ENCODE peak calls at places on chromosomes 6 and 20, in seven cellular contexts. One of them, this sample, is unnamed.

GRCh38 chr20:22579711-22580697 is 4.4 kb downstream of the FOXA2 start:
- DNase-seq in GM12865: no peak
- DNase-seq in AG04450: no peak
- DNase-seq in RWPE1: no peak
- DNase-seq in H9: peak
- DNase-seq in mammary epithelial cell: no peak
- DNase-seq in GM10248: no peak
- DNase-seq in this sample: no peak

GRCh38 chr20:22502731-22503191 is 81.6 kb downstream of the FOXA2 start:
- DNase-seq in H9: no peak
- DNase-seq in RWPE1: no peak
- DNase-seq in mammary epithelial cell: no peak
- DNase-seq in AG04450: no peak
- DNase-seq in GM10248: no peak
- DNase-seq in GM12865: no peak
- DNase-seq in this sample: no peak

GRCh38 chr6:108484016-108484415 is 76.7 kb upstream of the FOXO3 start:
- DNase-seq in GM12865: no peak
- DNase-seq in AG04450: no peak
- DNase-seq in RWPE1: no peak
- DNase-seq in H9: no peak
- DNase-seq in GM10248: no peak
- DNase-seq in mammary epithelial cell: no peak
- DNase-seq in this sample: no peak

GRCh38 chr20:24296477-24297380 is 172.7 kb upstream of the SYNDIG1 start:
- DNase-seq in RWPE1: no peak
- DNase-seq in mammary epithelial cell: peak
- DNase-seq in H9: no peak
- DNase-seq in GM10248: no peak
- DNase-seq in GM12865: no peak
- DNase-seq in AG04450: no peak
- DNase-seq in this sample: no peak

GRCh38 chr6:37201726-37202125 is 31.8 kb downstream of the PIM1 start:
- DNase-seq in RWPE1: no peak
- DNase-seq in GM10248: no peak
- DNase-seq in AG04450: no peak
- DNase-seq in H9: no peak
- DNase-seq in mammary epithelial cell: no peak
- DNase-seq in GM12865: no peak
- DNase-seq in this sample: no peak

GRCh38 chr20:18223399-18223798 is 64.9 kb upstream of the ZNF133 start:
- DNase-seq in RWPE1: no peak
- DNase-seq in AG04450: no peak
- DNase-seq in H9: no peak
- DNase-seq in mammary epithelial cell: peak
- DNase-seq in GM12865: no peak
- DNase-seq in GM10248: no peak
- DNase-seq in this sample: no peak

GRCh38 chr6:150409576-150410066 is 40.8 kb downstream of the IYD start:
- DNase-seq in GM10248: no peak
- DNase-seq in mammary epithelial cell: no peak
- DNase-seq in GM12865: peak
- DNase-seq in H9: no peak
- DNase-seq in AG04450: no peak
- DNase-seq in RWPE1: no peak
- DNase-seq in this sample: no peak

GRCh38 chr20:31473331-31474096 is 1.4 kb downstream of the DEFB124 start:
- DNase-seq in H9: no peak
- DNase-seq in GM10248: no peak
- DNase-seq in RWPE1: no peak
- DNase-seq in AG04450: no peak
- DNase-seq in mammary epithelial cell: no peak
- DNase-seq in GM12865: no peak
- DNase-seq in this sample: no peak

GRCh38 chr6:129844118-129844891 is 16.8 kb downstream of the TMEM244 start:
- DNase-seq in GM12865: no peak
- DNase-seq in AG04450: no peak
- DNase-seq in RWPE1: peak
- DNase-seq in GM10248: no peak
- DNase-seq in mammary epithelial cell: peak
- DNase-seq in H9: peak
- DNase-seq in this sample: no peak

GRCh38 chr20:22492497-22492896 is 91.9 kb downstream of the FOXA2 start:
- DNase-seq in GM12865: no peak
- DNase-seq in mammary epithelial cell: no peak
- DNase-seq in GM10248: no peak
- DNase-seq in RWPE1: no peak
- DNase-seq in AG04450: no peak
- DNase-seq in H9: no peak
- DNase-seq in this sample: no peak

GRCh38 chr20:17502105-17502504 is 29.1 kb downstream of the BFSP1 start:
- DNase-seq in H9: no peak
- DNase-seq in RWPE1: no peak
- DNase-seq in mammary epithelial cell: no peak
- DNase-seq in AG04450: no peak
- DNase-seq in GM10248: no peak
- DNase-seq in GM12865: no peak
- DNase-seq in this sample: no peak

GRCh38 chr6:160057080-160057479 is 64.5 kb upstream of the SLC22A1 start:
- DNase-seq in GM12865: no peak
- DNase-seq in RWPE1: no peak
- DNase-seq in GM10248: no peak
- DNase-seq in AG04450: no peak
- DNase-seq in H9: no peak
- DNase-seq in mammary epithelial cell: no peak
- DNase-seq in this sample: no peak

GRCh38 chr6:136412410-136412809 is 122.8 kb upstream of the BCLAF1 start:
- DNase-seq in RWPE1: no peak
- DNase-seq in H9: no peak
- DNase-seq in AG04450: no peak
- DNase-seq in GM10248: no peak
- DNase-seq in mammary epithelial cell: no peak
- DNase-seq in GM12865: no peak
- DNase-seq in this sample: no peak

GRCh38 chr6:13924949-13925881 is at the start of gene RNF182:
- DNase-seq in GM12865: no peak
- DNase-seq in AG04450: no peak
- DNase-seq in GM10248: peak
- DNase-seq in H9: no peak
- DNase-seq in mammary epithelial cell: no peak
- DNase-seq in RWPE1: peak
- DNase-seq in this sample: peak

GRCh38 chr6:137493218-137494038 is 766 bp downstream of the OLIG3 start:
- DNase-seq in AG04450: no peak
- DNase-seq in H9: peak
- DNase-seq in mammary epithelial cell: no peak
- DNase-seq in RWPE1: no peak
- DNase-seq in GM12865: no peak
- DNase-seq in GM10248: no peak
- DNase-seq in this sample: no peak

GRCh38 chr6:168599118-168599494 is 158.1 kb downstream of the SMOC2 start:
- DNase-seq in RWPE1: no peak
- DNase-seq in GM12865: no peak
- DNase-seq in mammary epithelial cell: no peak
- DNase-seq in AG04450: no peak
- DNase-seq in GM10248: no peak
- DNase-seq in H9: no peak
- DNase-seq in this sample: no peak

GRCh38 chr6:17167327-17167979 is 65.6 kb downstream of the STMND1 start:
- DNase-seq in H9: peak
- DNase-seq in RWPE1: peak
- DNase-seq in mammary epithelial cell: peak
- DNase-seq in GM10248: no peak
- DNase-seq in AG04450: no peak
- DNase-seq in GM12865: peak
- DNase-seq in this sample: no peak

GRCh38 chr6:168031411-168032382 is 34.2 kb downstream of the KIF25 start:
- DNase-seq in AG04450: peak
- DNase-seq in mammary epithelial cell: no peak
- DNase-seq in GM12865: no peak
- DNase-seq in GM10248: no peak
- DNase-seq in H9: no peak
- DNase-seq in RWPE1: no peak
- DNase-seq in this sample: no peak

GRCh38 chr20:63234693-63235398 is 859 bp upstream of the BIRC7 start:
- DNase-seq in GM12865: peak
- DNase-seq in GM10248: peak
- DNase-seq in RWPE1: peak
- DNase-seq in H9: peak
- DNase-seq in mammary epithelial cell: peak
- DNase-seq in AG04450: no peak
- DNase-seq in this sample: no peak

GRCh38 chr6:12849420-12850200 is 133.0 kb downstream of the PHACTR1 start:
- DNase-seq in mammary epithelial cell: no peak
- DNase-seq in AG04450: no peak
- DNase-seq in H9: no peak
- DNase-seq in GM12865: no peak
- DNase-seq in RWPE1: no peak
- DNase-seq in GM10248: no peak
- DNase-seq in this sample: no peak

GRCh38 chr6:26576929-26577719 is 19.6 kb upstream of the ABT1 start:
- DNase-seq in GM12865: peak
- DNase-seq in RWPE1: no peak
- DNase-seq in H9: peak
- DNase-seq in mammary epithelial cell: peak
- DNase-seq in AG04450: no peak
- DNase-seq in GM10248: no peak
- DNase-seq in this sample: no peak

DNA sequence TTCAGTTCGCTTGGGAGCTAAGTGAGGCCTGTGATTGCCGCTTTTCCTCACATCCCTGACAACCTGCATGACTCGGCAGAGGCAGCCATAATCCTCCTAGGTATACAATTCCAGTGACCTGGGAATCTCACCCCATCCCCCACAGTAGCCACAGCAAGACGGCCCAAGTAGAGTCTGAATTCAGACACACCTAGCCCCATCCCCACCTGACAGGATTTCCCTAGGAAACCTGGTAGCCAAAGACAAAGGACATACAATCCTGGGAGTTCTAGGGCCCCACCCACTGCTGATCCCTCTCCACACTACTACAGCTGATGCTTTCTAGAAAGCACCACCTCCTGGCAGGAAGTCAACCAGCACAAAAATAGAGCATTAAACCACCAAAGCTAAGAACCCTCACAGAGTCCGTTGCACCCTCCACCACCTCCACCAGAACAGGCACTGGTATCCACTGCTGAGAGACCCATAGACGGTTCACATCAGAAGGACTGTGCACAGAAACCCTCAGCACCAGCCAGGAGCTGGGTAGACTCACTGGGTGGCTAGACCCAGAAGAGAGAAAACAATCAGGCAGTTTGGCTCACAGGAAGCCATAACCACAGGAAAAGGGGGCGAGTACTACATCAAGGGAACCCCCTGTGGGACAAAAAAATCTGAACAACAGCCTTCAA is 17.9 kb upstream of the RUNX2 start:
- DNase-seq in RWPE1: no peak
- DNase-seq in mammary epithelial cell: no peak
- DNase-seq in GM10248: no peak
- DNase-seq in GM12865: peak
- DNase-seq in AG04450: no peak
- DNase-seq in H9: peak
- DNase-seq in this sample: no peak
- TF ChIP-seq CTCF in RWPE1: no peak
- TF ChIP-seq CTCF in mammary epithelial cell: no peak
- TF ChIP-seq CTCF in GM10248: no peak
- TF ChIP-seq CTCF in GM12865: peak
- TF ChIP-seq CTCF in AG04450: no peak
- TF ChIP-seq CTCF in H9: peak
- TF ChIP-seq CTCF in this sample: no peak

GRCh38 chr6:141151710-141152417 is 980.9 kb upstream of the GJE1 start:
- DNase-seq in RWPE1: no peak
- DNase-seq in mammary epithelial cell: no peak
- DNase-seq in GM12865: no peak
- DNase-seq in GM10248: no peak
- DNase-seq in AG04450: no peak
- DNase-seq in H9: no peak
- DNase-seq in this sample: no peak
- TF ChIP-seq CTCF in RWPE1: no peak
- TF ChIP-seq CTCF in mammary epithelial cell: no peak
- TF ChIP-seq CTCF in GM12865: no peak
- TF ChIP-seq CTCF in GM10248: no peak
- TF ChIP-seq CTCF in AG04450: no peak
- TF ChIP-seq CTCF in H9: no peak
- TF ChIP-seq CTCF in this sample: no peak

DNA sequence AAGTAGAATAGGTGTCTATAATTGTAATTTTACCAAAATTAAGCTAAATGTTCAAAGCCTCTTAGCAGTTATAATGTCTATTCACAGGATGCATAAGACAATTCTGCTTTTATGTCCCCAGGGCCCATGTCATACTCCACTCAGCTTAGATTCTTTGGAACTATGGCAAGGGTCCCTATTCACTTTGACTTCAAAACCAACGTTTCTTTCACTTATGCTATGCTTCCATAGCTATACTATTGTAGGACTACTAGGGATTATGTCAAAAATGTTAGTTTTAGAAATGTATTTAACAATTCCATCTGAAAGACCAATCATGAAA is 15.8 kb upstream of the ADGRG6 start:
- DNase-seq in GM12865: no peak
- DNase-seq in mammary epithelial cell: no peak
- DNase-seq in GM10248: no peak
- DNase-seq in H9: no peak
- DNase-seq in AG04450: no peak
- DNase-seq in RWPE1: no peak
- DNase-seq in this sample: no peak
- TF ChIP-seq CTCF in GM12865: no peak
- TF ChIP-seq CTCF in mammary epithelial cell: no peak
- TF ChIP-seq CTCF in GM10248: no peak
- TF ChIP-seq CTCF in H9: no peak
- TF ChIP-seq CTCF in AG04450: no peak
- TF ChIP-seq CTCF in RWPE1: no peak
- TF ChIP-seq CTCF in this sample: no peak

DNA sequence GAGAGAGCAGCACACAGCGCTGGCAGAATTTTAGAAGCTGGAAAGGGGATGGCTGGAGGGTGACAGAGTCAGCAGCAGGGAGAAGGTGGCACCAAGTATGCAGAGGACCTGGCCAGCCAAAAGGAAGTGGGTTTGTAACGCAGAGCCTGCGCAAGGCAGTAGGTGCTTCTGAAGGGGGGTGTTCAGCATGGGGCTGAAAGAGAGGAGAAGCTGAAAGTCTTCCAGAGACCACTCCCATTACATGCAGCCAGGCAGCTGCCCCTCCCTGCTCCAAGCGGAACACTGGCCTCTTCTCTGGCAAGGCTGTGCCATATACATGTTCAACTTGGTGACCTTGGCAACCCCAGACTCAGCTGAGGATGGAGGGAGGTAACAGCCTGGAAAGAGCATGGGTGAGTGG is 42.1 kb upstream of the TULP1 start:
- DNase-seq in mammary epithelial cell: no peak
- DNase-seq in H9: no peak
- DNase-seq in GM10248: no peak
- DNase-seq in GM12865: no peak
- DNase-seq in AG04450: no peak
- DNase-seq in RWPE1: no peak
- DNase-seq in this sample: no peak
- TF ChIP-seq CTCF in mammary epithelial cell: no peak
- TF ChIP-seq CTCF in H9: no peak
- TF ChIP-seq CTCF in GM10248: no peak
- TF ChIP-seq CTCF in GM12865: no peak
- TF ChIP-seq CTCF in AG04450: no peak
- TF ChIP-seq CTCF in RWPE1: no peak
- TF ChIP-seq CTCF in this sample: no peak

This sample was measured in D721Med.